ENCODE peak calls at places on chromosomes 13 and 19, in seven cellular contexts. E, Y, K, F, N, C and Q are unnamed samples.
A peak's percentile ranks its signal among the peaks of the same experiment; 100 is the strongest.

GRCh38 chr13:47004022-47004421 is 107.2 kb upstream of the HTR2A start:
- DNase-seq in E (no peak), Y (no peak), K (no peak), F (no peak), N (no peak), C (no peak), Q (peak; percentile 27)

GRCh38 chr19:10852098-10852800 is 4.0 kb downstream of the C19orf38 start:
- DNase-seq in E (no peak), Y (no peak), K (no peak), F (no peak), N (no peak), C (no peak), Q (no peak)

GRCh38 chr13:51158923-51159322 is 47.8 kb upstream of the C13orf42 start:
- DNase-seq in E (no peak), Y (no peak), K (peak; percentile 12), F (no peak), N (no peak), C (no peak), Q (no peak)

GRCh38 chr13:24254151-24254810 is 55.1 kb upstream of the C1QTNF9 start:
- DNase-seq in E (no peak), Y (no peak), K (no peak), F (no peak), N (peak; percentile 28), C (no peak), Q (no peak)

GRCh38 chr19:4044927-4045557 is 21.7 kb downstream of the ZBTB7A start:
- DNase-seq in E (no peak), Y (no peak), K (no peak), F (no peak), N (no peak), C (no peak), Q (no peak)

GRCh38 chr19:5268801-5269200 is 71.8 kb downstream of the PTPRS start:
- DNase-seq in E (no peak), Y (no peak), K (no peak), F (no peak), N (no peak), C (no peak), Q (no peak)

GRCh38 chr19:21571316-21571715 is 65.9 kb downstream of the ZNF429 start:
- DNase-seq in E (no peak), Y (no peak), K (no peak), F (no peak), N (no peak), C (no peak), Q (no peak)

GRCh38 chr19:18339703-18340102 is 695 bp upstream of the PGPEP1 start:
- DNase-seq in E (no peak), Y (no peak), K (no peak), F (peak; percentile 9), N (no peak), C (no peak), Q (peak; percentile 66)

GRCh38 chr19:7733376-7733775 is 1.5 kb upstream of the CLEC4G start:
- DNase-seq in E (no peak), Y (no peak), K (no peak), F (no peak), N (no peak), C (no peak), Q (no peak)

GRCh38 chr13:47480121-47480520 is 521.0 kb downstream of the SUCLA2 start:
- DNase-seq in E (no peak), Y (no peak), K (no peak), F (no peak), N (no peak), C (no peak), Q (no peak)

GRCh38 chr13:110173247-110173818 is 133.6 kb downstream of the COL4A1 start:
- DNase-seq in E (no peak), Y (no peak), K (no peak), F (no peak), N (no peak), C (no peak), Q (no peak)

GRCh38 chr13:54574791-54575190 is 1546.2 kb downstream of the OLFM4 start:
- DNase-seq in E (no peak), Y (no peak), K (peak; percentile 19), F (no peak), N (no peak), C (no peak), Q (no peak)